ENCODE peak calls at places on chromosomes 5 and 9, in nine cellular contexts. V is IMR-90, I is B cell, T is aorta, F is neuronal stem cell, O is AG20443, A is NCI-H1417, Z is memory B cell, E is nucleus accumbens. H is an unnamed sample.

GRCh38 chr5:113050606-113051391 is 74.2 kb downstream of the DCP2 start:
- DNase-seq in V (peak; percentile 84), I (no peak), T (no peak), F (no peak), O (peak; percentile 84), A (no peak), Z (no peak), E (peak; percentile 11), H (no peak)

GRCh38 chr5:33010851-33011250 is 299.7 kb downstream of the NPR3 start:
- DNase-seq in V (peak; percentile 74), I (no peak), T (no peak), F (no peak), O (no peak), A (no peak), Z (no peak), E (no peak), H (no peak)

GRCh38 chr9:83477571-83477970 is 60.6 kb downstream of the FRMD3 start:
- DNase-seq in V (no peak), I (no peak), T (no peak), F (no peak), O (peak; percentile 17), A (no peak), Z (no peak), E (no peak), H (no peak)

GRCh38 chr5:109718632-109719031 is 28.9 kb downstream of the MAN2A1 start:
- DNase-seq in V (peak; percentile 14), I (no peak), T (no peak), F (no peak), O (no peak), A (no peak), Z (no peak), E (no peak), H (no peak)

GRCh38 chr5:32627219-32627880 is 42.0 kb downstream of the SUB1 start:
- DNase-seq in V (peak; percentile 59), I (no peak), T (no peak), F (no peak), O (no peak), A (no peak), Z (no peak), E (no peak), H (no peak)

GRCh38 chr5:115551415-115551814 is 6.8 kb upstream of the FEM1C start:
- DNase-seq in V (no peak), I (no peak), T (no peak), F (no peak), O (peak; percentile 60), A (no peak), Z (no peak), E (no peak), H (no peak)

GRCh38 chr9:132201780-132202703 is 40.2 kb downstream of the NTNG2 start:
- DNase-seq in V (no peak), I (no peak), T (no peak), F (no peak), O (no peak), A (peak; percentile 70), Z (no peak), E (peak; percentile 72), H (no peak)

GRCh38 chr9:133770076-133770777 is 32.1 kb upstream of the SARDH start:
- DNase-seq in V (no peak), I (no peak), T (peak; percentile 67), F (no peak), O (no peak), A (no peak), Z (no peak), E (no peak), H (no peak)

GRCh38 chr5:125190232-125191051 is 444.0 kb upstream of the ZNF608 start:
- DNase-seq in V (peak; percentile 27), I (no peak), T (no peak), F (no peak), O (peak; percentile 12), A (no peak), Z (no peak), E (no peak), H (no peak)

GRCh38 chr5:36305571-36306326 is 4.0 kb upstream of the RANBP3L start:
- DNase-seq in V (peak; percentile 38), I (no peak), T (peak; percentile 77), F (no peak), O (peak; percentile 70), A (peak; percentile 46), Z (no peak), E (peak; percentile 10), H (peak; percentile 1)

GRCh38 chr9:125659954-125660353 is 47.1 kb downstream of the MAPKAP1 start:
- DNase-seq in V (peak; percentile 90), I (no peak), T (no peak), F (no peak), O (peak; percentile 73), A (no peak), Z (no peak), E (no peak), H (no peak)

GRCh38 chr9:127557466-127557869 is 54.6 kb upstream of the STXBP1 start:
- DNase-seq in V (no peak), I (no peak), T (no peak), F (no peak), O (peak; percentile 55), A (peak; percentile 26), Z (no peak), E (no peak), H (no peak)

GRCh38 chr9:21252727-21253547 is 13.1 kb upstream of the IFNA14 start:
- DNase-seq in V (peak; percentile 14), I (no peak), T (no peak), F (peak; percentile 29), O (peak; percentile 34), A (no peak), Z (no peak), E (no peak), H (no peak)

GRCh38 chr9:136686794-136687711 is at the start of gene AGPAT2:
- DNase-seq in V (peak; percentile 36), I (peak; percentile 70), T (peak; percentile 91), F (no peak), O (peak; percentile 87), A (peak; percentile 78), Z (peak; percentile 59), E (peak; percentile 44), H (peak; percentile 95)

GRCh38 chr9:128005938-128006337 is 25.1 kb upstream of the EEIG1 start:
- DNase-seq in V (no peak), I (no peak), T (peak; percentile 78), F (no peak), O (no peak), A (peak; percentile 17), Z (no peak), E (no peak), H (no peak)

GRCh38 chr9:115305543-115305942 is 187.6 kb upstream of the TNC start:
- DNase-seq in V (no peak), I (no peak), T (no peak), F (no peak), O (no peak), A (no peak), Z (no peak), E (no peak), H (no peak)

GRCh38 chr9:93591706-93592388 is 15.5 kb downstream of the PHF2 start:
- DNase-seq in V (no peak), I (no peak), T (peak; percentile 39), F (no peak), O (no peak), A (peak; percentile 36), Z (no peak), E (no peak), H (no peak)

GRCh38 chr5:109506556-109506955 is 96.8 kb upstream of the PJA2 start:
- DNase-seq in V (no peak), I (no peak), T (no peak), F (no peak), O (no peak), A (no peak), Z (no peak), E (no peak), H (no peak)

GRCh38 chr9:79129865-79130480 is 441.8 kb upstream of the TLE4 start:
- DNase-seq in V (peak; percentile 67), I (no peak), T (peak; percentile 72), F (peak; percentile 27), O (peak; percentile 66), A (peak; percentile 49), Z (no peak), E (peak; percentile 54), H (no peak)

GRCh38 chr5:87686975-87687374 is 274.2 kb upstream of the CCNH start:
- DNase-seq in V (no peak), I (no peak), T (no peak), F (no peak), O (no peak), A (no peak), Z (no peak), E (no peak), H (no peak)

GRCh38 chr9:119639287-119639955 is 270.2 kb upstream of the BRINP1 start:
- DNase-seq in V (no peak), I (no peak), T (no peak), F (peak; percentile 38), O (peak; percentile 45), A (no peak), Z (no peak), E (no peak), H (no peak)

GRCh38 chr9:85741112-85741874 is 461 bp downstream of the AGTPBP1 start:
- DNase-seq in V (peak; percentile 8), I (peak; percentile 70), T (peak; percentile 79), F (peak; percentile 65), O (peak; percentile 23), A (peak; percentile 88), Z (no peak), E (no peak), H (peak; percentile 36)

GRCh38 chr9:105205787-105206511 is 38.5 kb upstream of the SLC44A1 start:
- DNase-seq in V (peak; percentile 94), I (no peak), T (no peak), F (no peak), O (peak; percentile 91), A (peak; percentile 64), Z (no peak), E (peak; percentile 4), H (no peak)

H was measured in GM12891.